ENCODE peak calls at places on chromosomes 16 and 17, in four cellular contexts. O is NCI-H2029 treated with DMSO at 0.1 percent for 48 hours; Z is thoracic aorta; G is stimulated activated CD4-positive, alpha-beta T cell treated with anti-CD3 and anti-CD28 coated beads, Interleukin-1b, Interleukin-23, amount 100 ng/mL, for 1 hour. P is an unnamed sample.

GRCh38 chr17:82302991-82303943 is 14.1 kb downstream of the CD7 start:
- DNase-seq in O (no peak), Z (no peak), G (no peak), P (no peak)

GRCh38 chr17:39951924-39952664 is 10.7 kb upstream of the GSDMA start:
- DNase-seq in O (no peak), Z (no peak), G (no peak), P (no peak)

GRCh38 chr17:77371117-77371887 is 230.5 kb downstream of the SEC14L1 start:
- DNase-seq in O (no peak), Z (no peak), G (no peak), P (no peak)

GRCh38 chr16:83915081-83915480 is 16.2 kb downstream of the MLYCD start:
- DNase-seq in O (no peak), Z (no peak), G (no peak), P (no peak)

GRCh38 chr16:87877942-87878507 is 8.7 kb upstream of the SLC7A5 start:
- DNase-seq in O (no peak), Z (no peak), G (no peak), P (no peak)

GRCh38 chr16:24610421-24610765 is 71.0 kb downstream of the RBBP6 start:
- DNase-seq in O (no peak), Z (no peak), G (no peak), P (no peak)

GRCh38 chr16:49625311-49626035 is 230.4 kb downstream of the ZNF423 start:
- DNase-seq in O (no peak), Z (no peak), G (no peak), P (no peak)

GRCh38 chr16:2761472-2761871 is 9.0 kb downstream of the SRRM2 start:
- DNase-seq in O (no peak), Z (no peak), G (no peak), P (no peak)

GRCh38 chr17:78242024-78242742 is 10.8 kb downstream of the TMEM235 start:
- DNase-seq in O (no peak), Z (no peak), G (no peak), P (no peak)

GRCh38 chr17:67994827-67995567 is 1.3 kb downstream of the C17orf58 start:
- DNase-seq in O (no peak), Z (no peak), G (no peak), P (no peak)

GRCh38 chr17:39486242-39486641 is 25.0 kb downstream of the CDK12 start:
- DNase-seq in O (no peak), Z (no peak), G (no peak), P (no peak)

GRCh38 chr16:71421911-71422310 is 19.9 kb downstream of the TLE7 start:
- DNase-seq in O (no peak), Z (no peak), G (no peak), P (no peak)

P was measured in omental fat pad.